ENCODE peak calls at places on chromosomes 4 and X, in seven cellular contexts. C is adipocyte, J is cardiac muscle cell, H is pancreas, O is suprapubic skin, A is HFF-Myc, G is heart right ventricle. T is an unnamed sample.

GRCh38 chr4:132218406-132218805 is 930.7 kb upstream of the PCDH10 start:
- DNase-seq in J (no peak), G (no peak), C (no peak), O (no peak), H (no peak), A (no peak), T (no peak)

GRCh38 chr4:38856524-38857337 is at the start of gene TLR6:
- DNase-seq in G (peak; percentile 53), A (no peak), C (peak; percentile 75), O (no peak), H (no peak), J (peak; percentile 66), T (peak; percentile 65)

GRCh38 chr4:175531405-175532091 is 280.5 kb downstream of the GPM6A start:
- DNase-seq in J (no peak), G (no peak), O (no peak), A (no peak), C (peak; percentile 67), H (no peak), T (no peak)

GRCh38 chr4:101952985-101953384 is 162.5 kb downstream of the BANK1 start:
- DNase-seq in C (no peak), J (no peak), A (no peak), O (no peak), G (no peak), H (no peak), T (no peak)

GRCh38 chrX:44872319-44872816 is 620 bp upstream of the KDM6A start:
- DNase-seq in A (no peak), J (peak; percentile 25), H (peak; percentile 63), G (no peak), C (peak; percentile 70), O (peak; percentile 75), T (peak; percentile 33)

GRCh38 chr4:113232194-113232593 is 182.7 kb downstream of the ANK2 start:
- DNase-seq in C (peak; percentile 28), A (no peak), J (peak; percentile 7), G (no peak), H (no peak), O (no peak), T (no peak)

GRCh38 chr4:110618091-110619000 is 4.5 kb downstream of the PITX2 start:
- DNase-seq in O (no peak), A (no peak), J (no peak), H (no peak), G (no peak), C (no peak), T (no peak)

GRCh38 chr4:111434581-111434980 is 710.7 kb upstream of the FAM241A start:
- DNase-seq in A (no peak), C (peak; percentile 21), H (no peak), J (no peak), O (no peak), G (no peak), T (no peak)

GRCh38 chr4:168514249-168514852 is 17.5 kb downstream of the PALLD start:
- DNase-seq in O (no peak), J (peak; percentile 62), G (no peak), C (peak; percentile 91), H (no peak), A (peak; percentile 27), T (peak; percentile 67)

GRCh38 chrX:110142096-110142495 is 139.2 kb downstream of the TMEM164 start:
- DNase-seq in G (no peak), H (no peak), C (no peak), J (peak; percentile 36), O (no peak), A (no peak), T (no peak)

GRCh38 chr4:2285665-2286381 is 23.9 kb upstream of the MXD4 start:
- DNase-seq in H (no peak), O (no peak), J (no peak), C (no peak), A (no peak), G (no peak), T (no peak)

GRCh38 chr4:14259926-14260325 is 632.4 kb upstream of the BOD1L1 start:
- DNase-seq in O (no peak), C (peak; percentile 24), H (no peak), A (no peak), J (no peak), G (no peak), T (no peak)

GRCh38 chrX:30777575-30777974 is 111.5 kb downstream of the TAB3 start:
- DNase-seq in O (no peak), A (no peak), J (no peak), G (no peak), C (no peak), H (no peak), T (no peak)

GRCh38 chrX:63764946-63765345 is 20.1 kb downstream of the ARHGEF9 start:
- DNase-seq in H (no peak), A (no peak), O (no peak), G (no peak), C (no peak), J (no peak), T (no peak)

GRCh38 chr4:78951862-78952472 is 12.7 kb upstream of the PAQR3 start:
- DNase-seq in H (no peak), C (peak; percentile 80), O (no peak), G (no peak), A (no peak), J (peak; percentile 68), T (peak; percentile 23)

GRCh38 chrX:18702362-18703195 is 4.9 kb upstream of the PPEF1 start:
- DNase-seq in O (no peak), J (peak; percentile 75), G (no peak), H (no peak), C (peak; percentile 75), A (peak; percentile 11), T (peak; percentile 19)

GRCh38 chr4:89640620-89641366 is 196.2 kb downstream of the SNCA start:
- DNase-seq in G (peak; percentile 5), J (peak; percentile 80), O (no peak), H (peak; percentile 16), C (peak; percentile 59), A (peak; percentile 15), T (peak; percentile 44)

DNA sequence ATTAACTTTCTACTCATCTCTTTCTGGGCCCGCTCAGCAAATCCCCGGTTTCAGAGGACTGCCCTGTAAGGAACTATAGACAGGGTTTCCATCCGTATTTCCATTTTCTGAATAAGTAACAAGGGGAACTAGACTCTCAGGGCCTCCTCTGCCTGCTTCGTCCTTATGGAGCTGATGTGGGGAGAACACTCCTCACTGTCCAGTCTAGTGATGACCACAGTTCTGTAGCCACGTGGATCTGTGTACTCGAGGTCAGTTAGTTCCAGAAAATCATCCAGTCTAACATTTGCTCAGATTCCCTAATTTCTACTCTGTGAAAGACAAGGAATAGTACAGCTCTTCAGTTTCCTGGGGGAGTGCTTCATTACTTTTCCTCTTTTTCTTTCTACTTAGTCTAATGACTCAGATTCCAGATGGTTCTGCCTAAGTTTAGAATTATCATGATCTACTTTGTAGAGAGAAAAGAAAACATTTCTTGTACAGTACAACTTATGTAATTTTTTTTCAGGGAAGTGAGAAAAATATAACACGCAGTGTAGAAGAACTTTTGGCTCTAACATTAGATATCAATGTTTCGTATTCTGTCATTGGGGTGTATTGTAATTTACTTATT is 82.6 kb downstream of the SORBS2 start:
- DNase-seq in C (peak; percentile 36), A (no peak), O (no peak), J (peak; percentile 68), G (no peak), H (no peak), T (no peak)
- H3K4me3 ChIP-seq in C (no peak overlapping the region), A (no peak overlapping the region), O (no peak overlapping the region), J (no peak overlapping the region), G (no peak overlapping the region), H (no peak overlapping the region), T (no peak overlapping the region)

GRCh38 chr4:173524218-173525117 is 5.6 kb downstream of the HAND2 start:
- DNase-seq in G (no peak), A (no peak), C (peak; percentile 34), J (no peak), H (no peak), O (no peak), T (no peak)
- H3K4me3 ChIP-seq in G (peak overlapping the region; percentile 90), A (no peak overlapping the region), C (peak overlapping the region; percentile 95), J (peak overlapping the region; percentile 96), H (no peak overlapping the region), O (peak overlapping the region; percentile 55), T (no peak overlapping the region)

DNA sequence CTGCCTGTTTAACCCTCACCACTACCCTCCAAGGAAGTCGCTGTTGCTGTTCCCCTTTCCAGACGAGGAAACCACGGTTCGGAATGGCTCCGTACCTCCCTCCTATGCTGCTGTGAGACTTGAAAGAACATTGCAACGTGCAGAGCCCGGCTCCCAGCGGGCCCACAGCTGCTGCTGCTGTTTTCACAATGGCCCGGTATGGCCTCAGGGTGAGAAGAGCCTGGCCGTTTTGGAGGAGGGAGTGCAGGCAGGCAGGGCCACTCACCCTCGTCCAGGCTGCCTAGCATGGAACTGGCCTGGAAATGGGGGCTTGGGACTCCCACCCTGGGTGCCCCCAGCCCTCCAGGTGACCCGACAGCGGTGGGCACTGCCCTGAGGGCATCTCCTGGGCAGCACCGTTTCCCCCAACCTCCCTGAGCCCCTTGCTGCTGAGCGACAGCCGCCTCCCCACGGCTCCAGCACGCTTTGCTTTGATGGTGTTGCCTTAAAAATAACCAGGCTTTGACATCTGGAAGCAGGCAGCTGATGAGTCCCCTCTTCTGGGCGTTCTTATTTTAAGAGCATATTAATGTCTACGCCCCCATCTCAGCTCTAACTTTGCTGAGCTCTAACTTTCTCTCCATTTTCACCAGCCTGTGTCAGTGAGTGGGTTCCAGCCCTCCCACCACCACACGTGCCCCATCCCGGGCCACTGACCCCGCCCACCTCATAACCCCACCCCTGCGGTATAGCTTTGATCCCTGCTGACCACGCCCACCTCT is 70.0 kb downstream of the ADRA2C start:
- DNase-seq in H (no peak), O (no peak), J (no peak), C (no peak), G (no peak), A (no peak), T (no peak)
- H3K4me3 ChIP-seq in H (no peak overlapping the region), O (no peak overlapping the region), J (no peak overlapping the region), C (no peak overlapping the region), G (no peak overlapping the region), A (no peak overlapping the region), T (no peak overlapping the region)

DNA sequence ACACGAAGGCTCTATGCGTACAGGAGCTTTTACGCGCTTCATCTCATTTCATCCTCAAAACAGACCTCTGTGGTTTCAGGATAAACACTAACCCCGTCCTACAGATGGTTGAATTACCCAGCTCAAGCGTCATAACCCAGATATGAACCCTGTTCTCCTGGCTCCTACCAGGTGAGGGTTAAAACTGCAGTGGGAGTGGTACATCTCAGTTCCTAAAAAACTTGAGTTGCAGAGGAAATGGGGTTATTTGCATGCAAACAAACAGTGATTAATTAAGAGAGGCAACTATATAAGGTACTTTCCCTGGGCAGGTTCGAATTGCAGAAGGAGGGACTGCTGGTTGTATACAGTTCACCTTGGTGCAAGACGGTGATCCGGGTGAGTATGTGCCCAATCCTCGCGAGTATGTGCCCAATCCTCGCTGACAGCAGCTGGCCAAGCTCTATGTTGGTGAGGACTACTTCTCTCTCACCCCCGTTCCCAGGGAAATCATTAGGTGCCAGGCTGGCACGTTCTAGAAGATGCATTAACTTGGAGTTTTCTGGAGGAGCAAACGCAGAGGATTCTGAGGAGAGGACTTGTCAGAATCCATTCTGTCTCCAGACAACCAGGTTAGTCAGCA is 72.6 kb downstream of the FHDC1 start:
- DNase-seq in J (no peak), A (no peak), H (no peak), G (no peak), C (no peak), O (no peak), T (no peak)
- H3K4me3 ChIP-seq in J (no peak overlapping the region), A (no peak overlapping the region), H (no peak overlapping the region), G (no peak overlapping the region), C (no peak overlapping the region), O (no peak overlapping the region), T (no peak overlapping the region)

GRCh38 chrX:65821721-65822496 is 154.5 kb downstream of the MSN start:
- DNase-seq in O (no peak), A (no peak), J (peak; percentile 0), G (peak; percentile 3), H (no peak), C (peak; percentile 3), T (no peak)
- H3K4me3 ChIP-seq in O (peak overlapping the region; percentile 45), A (no peak overlapping the region), J (peak overlapping the region; percentile 16), G (peak overlapping the region; percentile 50), H (no peak overlapping the region), C (peak overlapping the region; percentile 50), T (peak overlapping the region; percentile 29)

T was measured in A673.